ENCODE peak calls at places on chromosomes 2 and 18, in six cellular contexts. L is foreskin fibroblast, I is tibial nerve, W is A549, R is natural killer cell, H is LNCaP clone FGC. G is an unnamed sample.
A peak's percentile ranks its signal among the peaks of the same experiment; 100 is the strongest.

GRCh38 chr2:74021407-74021755 is 36.7 kb downstream of the TET3 start:
- DNase-seq in L (no peak), I (no peak), W (no peak), R (no peak), H (no peak), G (no peak)

GRCh38 chr18:59041819-59042476 is 97.7 kb upstream of the SEC11C start:
- DNase-seq in L (no peak), I (no peak), W (no peak), R (no peak), H (no peak), G (no peak)

GRCh38 chr2:8761529-8762164 is 75.8 kb downstream of the KIDINS220 start:
- DNase-seq in L (peak; percentile 53), I (no peak), W (peak; percentile 56), R (no peak), H (no peak), G (no peak)

GRCh38 chr18:48126240-48126639 is 195.8 kb upstream of the SMAD2 start:
- DNase-seq in L (no peak), I (no peak), W (no peak), R (no peak), H (no peak), G (no peak)

GRCh38 chr2:240900141-240900860 is 4.3 kb upstream of the MAB21L4 start:
- DNase-seq in L (no peak), I (no peak), W (no peak), R (no peak), H (no peak), G (peak; percentile 18)

GRCh38 chr2:181894381-181894780 is 2.9 kb downstream of the ITPRID2 start:
- DNase-seq in L (no peak), I (no peak), W (no peak), R (no peak), H (no peak), G (no peak)

GRCh38 chr2:122210898-122211605 is 455.6 kb downstream of the TSN start:
- DNase-seq in L (no peak), I (no peak), W (no peak), R (no peak), H (no peak), G (no peak)

GRCh38 chr2:105885456-105885855 is 140.7 kb downstream of the NCK2 start:
- DNase-seq in L (no peak), I (no peak), W (no peak), R (no peak), H (no peak), G (no peak)

GRCh38 chr18:79928563-79928960 is 22.9 kb downstream of the SLC66A2 start:
- DNase-seq in L (no peak), I (no peak), W (no peak), R (no peak), H (no peak), G (peak; percentile 25)

GRCh38 chr2:44793322-44793870 is 148.1 kb upstream of the SIX3 start:
- DNase-seq in L (peak; percentile 48), I (no peak), W (peak; percentile 33), R (no peak), H (no peak), G (no peak)

GRCh38 chr2:111668274-111668616 is 215.7 kb downstream of the ANAPC1 start:
- DNase-seq in L (no peak), I (no peak), W (no peak), R (no peak), H (no peak), G (no peak)

GRCh38 chr18:79211844-79212243 is 142.7 kb downstream of the ATP9B start:
- DNase-seq in L (peak; percentile 18), I (no peak), W (no peak), R (no peak), H (no peak), G (no peak)

GRCh38 chr2:17858064-17858463 is 20.4 kb upstream of the KCNS3 start:
- DNase-seq in L (no peak), I (no peak), W (no peak), R (no peak), H (no peak), G (no peak)

GRCh38 chr2:33707312-33707711 is 108.2 kb upstream of the FAM98A start:
- DNase-seq in L (no peak), I (no peak), W (no peak), R (no peak), H (no peak), G (no peak)

GRCh38 chr2:47086054-47086471 is 69.0 kb downstream of the STPG4 start:
- DNase-seq in L (no peak), I (no peak), W (no peak), R (no peak), H (no peak), G (no peak)

GRCh38 chr18:50662775-50663383 is 103.0 kb downstream of the MAPK4 start:
- DNase-seq in L (no peak), I (no peak), W (no peak), R (no peak), H (no peak), G (no peak)

GRCh38 chr2:28893488-28893887 is 979 bp upstream of the WDR43 start:
- DNase-seq in L (no peak), I (no peak), W (no peak), R (no peak), H (no peak), G (no peak)

GRCh38 chr2:39689876-39690275 is 24.2 kb downstream of the TMEM178A start:
- DNase-seq in L (no peak), I (no peak), W (no peak), R (no peak), H (no peak), G (no peak)

GRCh38 chr2:74438248-74438647 is 3.5 kb downstream of the RTKN start:
- DNase-seq in L (no peak), I (no peak), W (no peak), R (no peak), H (no peak), G (no peak)

GRCh38 chr2:197777823-197778407 is 7.2 kb downstream of the BOLL start:
- DNase-seq in L (peak; percentile 66), I (no peak), W (peak; percentile 38), R (no peak), H (peak; percentile 6), G (no peak)

GRCh38 chr2:128315122-128315828 is 3.4 kb downstream of the HS6ST1 start:
- DNase-seq in L (no peak), I (peak; percentile 11), W (no peak), R (peak; percentile 11), H (no peak), G (peak; percentile 38)

GRCh38 chr2:216665717-216666116 is 29.6 kb downstream of the IGFBP5 start:
- DNase-seq in L (no peak), I (no peak), W (no peak), R (no peak), H (no peak), G (no peak)

GRCh38 chr18:40993363-40993762 is 961.7 kb upstream of the PIK3C3 start:
- DNase-seq in L (no peak), I (no peak), W (no peak), R (no peak), H (no peak), G (no peak)

DNA sequence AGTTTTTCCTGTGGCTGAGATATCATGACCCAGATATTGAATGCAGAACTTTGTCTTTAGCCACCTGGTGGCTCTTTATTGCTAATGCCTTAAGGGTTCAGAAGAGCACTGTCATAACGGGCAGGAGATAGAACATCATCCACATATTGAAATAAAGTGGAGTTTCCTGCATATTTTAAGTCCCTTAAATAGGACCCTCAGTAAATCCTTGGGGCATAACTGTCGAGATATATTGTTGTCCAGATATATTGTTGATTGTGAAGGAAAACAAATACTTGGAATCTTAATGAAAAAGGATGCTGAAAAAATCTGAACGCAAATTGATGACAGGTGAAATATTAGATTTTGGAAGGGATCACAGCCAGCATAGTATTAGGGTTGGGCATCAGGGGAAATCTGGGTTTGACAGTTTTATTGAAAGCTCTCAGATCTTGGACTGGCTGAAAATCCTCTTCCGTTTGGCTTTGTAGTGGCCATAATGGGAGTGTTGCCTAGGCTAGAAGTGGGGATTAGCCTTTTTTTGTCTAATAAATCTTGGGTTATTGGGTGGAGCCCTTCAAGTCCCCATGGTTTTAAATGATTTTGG is 13.9 kb upstream of the ZDBF2 start:
- DNase-seq in L (peak; percentile 68), I (no peak), W (peak; percentile 54), R (no peak), H (no peak), G (no peak)
- TF ChIP-seq CTCF in L (peak; percentile 60), I (no peak), W (peak; percentile 40), R (no peak), H (peak; percentile 46), G (peak; percentile 27)

GRCh38 chr2:238243496-238244076 is 3.7 kb upstream of the HES6 start:
- DNase-seq in L (no peak), I (no peak), W (no peak), R (no peak), H (no peak), G (no peak)
- TF ChIP-seq CTCF in L (no peak), I (peak; percentile 14), W (no peak), R (no peak), H (peak; percentile 31), G (no peak)

GRCh38 chr2:227785293-227785692 is 28.3 kb upstream of the CCL20 start:
- DNase-seq in L (no peak), I (no peak), W (no peak), R (no peak), H (no peak), G (no peak)

GRCh38 chr2:227780981-227781630 is 32.5 kb upstream of the CCL20 start:
- DNase-seq in L (no peak), I (no peak), W (no peak), R (no peak), H (no peak), G (no peak)

GRCh38 chr2:227781841-227782240 is 31.8 kb upstream of the CCL20 start:
- DNase-seq in L (no peak), I (no peak), W (no peak), R (no peak), H (no peak), G (no peak)

GRCh38 chr2:227783404-227784138 is 30.1 kb upstream of the CCL20 start:
- DNase-seq in L (no peak), I (no peak), W (no peak), R (no peak), H (no peak), G (no peak)

DNA sequence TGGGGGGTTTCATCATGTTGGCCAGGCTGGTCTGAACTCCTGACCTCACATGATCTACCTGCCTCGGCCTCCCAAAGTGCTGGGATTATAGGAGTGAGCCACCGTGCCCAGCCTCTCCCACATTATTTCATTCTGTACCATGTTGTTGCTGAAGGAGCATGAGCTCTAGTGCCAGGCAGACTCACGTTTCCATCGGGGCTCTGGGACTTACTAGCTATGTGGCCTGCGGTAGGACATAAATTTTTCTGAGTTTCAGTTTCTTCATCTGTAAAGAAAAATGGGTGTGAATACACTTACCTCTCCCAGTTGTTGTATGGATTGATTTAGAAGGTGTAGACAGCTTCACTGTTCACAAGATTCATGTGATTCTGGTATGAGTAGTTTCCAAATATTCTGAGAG is 30.8 kb upstream of the CCL20 start:
- DNase-seq in L (no peak), I (no peak), W (no peak), R (no peak), H (no peak), G (no peak)
- TF ChIP-seq CTCF in L (no peak), I (no peak), W (no peak), R (no peak), H (no peak), G (no peak)

DNA sequence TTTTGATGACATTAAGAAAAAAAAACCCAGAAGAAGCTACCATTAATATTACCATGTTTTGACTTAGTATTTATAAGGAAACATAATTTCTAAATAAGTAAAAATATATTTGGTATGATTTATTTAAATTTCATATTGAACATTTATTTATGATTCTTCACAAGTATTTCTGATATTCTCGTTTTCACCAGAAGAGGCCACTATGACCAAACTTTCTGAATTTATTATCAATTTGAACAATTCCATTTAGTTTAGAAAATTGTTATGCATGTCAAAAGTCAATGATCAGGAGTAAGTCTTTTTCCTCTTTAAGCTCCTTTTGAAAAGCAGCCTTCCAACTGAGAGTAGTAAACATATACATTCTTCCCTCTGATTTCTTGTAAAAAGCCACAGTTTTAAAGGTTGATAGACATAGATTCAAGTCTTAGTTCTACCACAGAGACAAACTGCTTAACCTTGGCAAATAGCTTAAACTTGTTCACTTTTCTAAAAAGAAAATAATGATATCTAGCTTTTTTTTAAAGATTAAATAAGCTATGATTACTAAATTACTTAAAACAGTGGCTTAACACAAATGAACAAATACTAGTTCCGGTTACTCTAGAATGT is 329.9 kb downstream of the TRIB2 start:
- DNase-seq in L (peak; percentile 24), I (no peak), W (peak; percentile 9), R (no peak), H (no peak), G (no peak)
- TF ChIP-seq CTCF in L (peak; percentile 12), I (peak; percentile 23), W (peak; percentile 39), R (no peak), H (peak; percentile 41), G (no peak)